ENCODE peak calls at places on chromosomes 13 and 19, in eight cellular contexts. One of them, this sample, is unnamed.

GRCh38 chr19:57068921-57069697 is 50.7 kb upstream of the USP29 start:
- DNase-seq in stimulated activated CD4-positive, alpha-beta T cell treated with anti-CD3 and anti-CD28 coated beads, Interleukin-1b, Interleukin-23, amount 100 ng/mL, for 24 hours: no peak
- DNase-seq in CD8-positive, alpha-beta T cell: no peak
- DNase-seq in neural crest cell: no peak
- DNase-seq in fibroblast of lung: no peak
- DNase-seq in activated naive CD8-positive, alpha-beta T cell treated with anti-CD3 and anti-CD28 coated beads for 36 hours: no peak
- DNase-seq in IMR-90: no peak
- DNase-seq in fibroblast of the conjunctiva: no peak
- DNase-seq in this sample: no peak

GRCh38 chr13:77510156-77510555 is 25.4 kb upstream of the SCEL start:
- DNase-seq in neural crest cell: no peak
- DNase-seq in activated naive CD8-positive, alpha-beta T cell treated with anti-CD3 and anti-CD28 coated beads for 36 hours: no peak
- DNase-seq in fibroblast of lung: no peak
- DNase-seq in CD8-positive, alpha-beta T cell: no peak
- DNase-seq in stimulated activated CD4-positive, alpha-beta T cell treated with anti-CD3 and anti-CD28 coated beads, Interleukin-1b, Interleukin-23, amount 100 ng/mL, for 24 hours: no peak
- DNase-seq in fibroblast of the conjunctiva: no peak
- DNase-seq in IMR-90: no peak
- DNase-seq in this sample: no peak

GRCh38 chr13:108363651-108364050 is 94.1 kb downstream of the TNFSF13B start:
- DNase-seq in stimulated activated CD4-positive, alpha-beta T cell treated with anti-CD3 and anti-CD28 coated beads, Interleukin-1b, Interleukin-23, amount 100 ng/mL, for 24 hours: no peak
- DNase-seq in fibroblast of lung: no peak
- DNase-seq in CD8-positive, alpha-beta T cell: no peak
- DNase-seq in IMR-90: no peak
- DNase-seq in neural crest cell: no peak
- DNase-seq in fibroblast of the conjunctiva: no peak
- DNase-seq in activated naive CD8-positive, alpha-beta T cell treated with anti-CD3 and anti-CD28 coated beads for 36 hours: no peak
- DNase-seq in this sample: no peak

GRCh38 chr19:11239377-11240000 is at the start of gene ANGPTL8:
- DNase-seq in fibroblast of lung: no peak
- DNase-seq in stimulated activated CD4-positive, alpha-beta T cell treated with anti-CD3 and anti-CD28 coated beads, Interleukin-1b, Interleukin-23, amount 100 ng/mL, for 24 hours: no peak
- DNase-seq in fibroblast of the conjunctiva: no peak
- DNase-seq in activated naive CD8-positive, alpha-beta T cell treated with anti-CD3 and anti-CD28 coated beads for 36 hours: no peak
- DNase-seq in CD8-positive, alpha-beta T cell: no peak
- DNase-seq in IMR-90: no peak
- DNase-seq in neural crest cell: no peak
- DNase-seq in this sample: no peak

GRCh38 chr13:24851546-24851945 is 87.6 kb downstream of the RNF17 start:
- DNase-seq in CD8-positive, alpha-beta T cell: no peak
- DNase-seq in activated naive CD8-positive, alpha-beta T cell treated with anti-CD3 and anti-CD28 coated beads for 36 hours: no peak
- DNase-seq in neural crest cell: no peak
- DNase-seq in stimulated activated CD4-positive, alpha-beta T cell treated with anti-CD3 and anti-CD28 coated beads, Interleukin-1b, Interleukin-23, amount 100 ng/mL, for 24 hours: no peak
- DNase-seq in IMR-90: peak; percentile 61
- DNase-seq in fibroblast of the conjunctiva: no peak
- DNase-seq in fibroblast of lung: peak; percentile 82
- DNase-seq in this sample: no peak

GRCh38 chr13:39888865-39889810 is 233.7 kb downstream of the COG6 start:
- DNase-seq in activated naive CD8-positive, alpha-beta T cell treated with anti-CD3 and anti-CD28 coated beads for 36 hours: no peak
- DNase-seq in stimulated activated CD4-positive, alpha-beta T cell treated with anti-CD3 and anti-CD28 coated beads, Interleukin-1b, Interleukin-23, amount 100 ng/mL, for 24 hours: no peak
- DNase-seq in CD8-positive, alpha-beta T cell: no peak
- DNase-seq in IMR-90: no peak
- DNase-seq in fibroblast of the conjunctiva: no peak
- DNase-seq in fibroblast of lung: no peak
- DNase-seq in neural crest cell: no peak
- DNase-seq in this sample: no peak

GRCh38 chr13:102191951-102192461 is 209.8 kb downstream of the FGF14 start:
- DNase-seq in fibroblast of lung: peak; percentile 92
- DNase-seq in neural crest cell: no peak
- DNase-seq in activated naive CD8-positive, alpha-beta T cell treated with anti-CD3 and anti-CD28 coated beads for 36 hours: no peak
- DNase-seq in stimulated activated CD4-positive, alpha-beta T cell treated with anti-CD3 and anti-CD28 coated beads, Interleukin-1b, Interleukin-23, amount 100 ng/mL, for 24 hours: no peak
- DNase-seq in IMR-90: peak; percentile 62
- DNase-seq in CD8-positive, alpha-beta T cell: no peak
- DNase-seq in fibroblast of the conjunctiva: no peak
- DNase-seq in this sample: no peak

GRCh38 chr13:62760724-62761123 is 1345.1 kb upstream of the PCDH20 start:
- DNase-seq in neural crest cell: no peak
- DNase-seq in fibroblast of the conjunctiva: no peak
- DNase-seq in CD8-positive, alpha-beta T cell: no peak
- DNase-seq in fibroblast of lung: no peak
- DNase-seq in activated naive CD8-positive, alpha-beta T cell treated with anti-CD3 and anti-CD28 coated beads for 36 hours: no peak
- DNase-seq in stimulated activated CD4-positive, alpha-beta T cell treated with anti-CD3 and anti-CD28 coated beads, Interleukin-1b, Interleukin-23, amount 100 ng/mL, for 24 hours: no peak
- DNase-seq in IMR-90: no peak
- DNase-seq in this sample: no peak

GRCh38 chr13:39362652-39363390 is 240.2 kb downstream of the LHFPL6 start:
- DNase-seq in fibroblast of the conjunctiva: no peak
- DNase-seq in IMR-90: peak; percentile 42
- DNase-seq in activated naive CD8-positive, alpha-beta T cell treated with anti-CD3 and anti-CD28 coated beads for 36 hours: no peak
- DNase-seq in fibroblast of lung: no peak
- DNase-seq in stimulated activated CD4-positive, alpha-beta T cell treated with anti-CD3 and anti-CD28 coated beads, Interleukin-1b, Interleukin-23, amount 100 ng/mL, for 24 hours: no peak
- DNase-seq in neural crest cell: no peak
- DNase-seq in CD8-positive, alpha-beta T cell: no peak
- DNase-seq in this sample: no peak

GRCh38 chr19:13700621-13701020 is 63.7 kb upstream of the MRI1 start:
- DNase-seq in stimulated activated CD4-positive, alpha-beta T cell treated with anti-CD3 and anti-CD28 coated beads, Interleukin-1b, Interleukin-23, amount 100 ng/mL, for 24 hours: no peak
- DNase-seq in CD8-positive, alpha-beta T cell: no peak
- DNase-seq in activated naive CD8-positive, alpha-beta T cell treated with anti-CD3 and anti-CD28 coated beads for 36 hours: no peak
- DNase-seq in fibroblast of the conjunctiva: no peak
- DNase-seq in neural crest cell: no peak
- DNase-seq in fibroblast of lung: no peak
- DNase-seq in IMR-90: no peak
- DNase-seq in this sample: no peak

GRCh38 chr13:55566334-55566733 is 1574.4 kb upstream of the PRR20A start:
- DNase-seq in neural crest cell: no peak
- DNase-seq in stimulated activated CD4-positive, alpha-beta T cell treated with anti-CD3 and anti-CD28 coated beads, Interleukin-1b, Interleukin-23, amount 100 ng/mL, for 24 hours: no peak
- DNase-seq in CD8-positive, alpha-beta T cell: no peak
- DNase-seq in IMR-90: no peak
- DNase-seq in fibroblast of lung: no peak
- DNase-seq in fibroblast of the conjunctiva: no peak
- DNase-seq in activated naive CD8-positive, alpha-beta T cell treated with anti-CD3 and anti-CD28 coated beads for 36 hours: no peak
- DNase-seq in this sample: no peak

GRCh38 chr13:110371550-110372465 is 64.7 kb downstream of the COL4A2 start:
- DNase-seq in fibroblast of lung: no peak
- DNase-seq in fibroblast of the conjunctiva: no peak
- DNase-seq in IMR-90: peak; percentile 50
- DNase-seq in CD8-positive, alpha-beta T cell: no peak
- DNase-seq in activated naive CD8-positive, alpha-beta T cell treated with anti-CD3 and anti-CD28 coated beads for 36 hours: no peak
- DNase-seq in stimulated activated CD4-positive, alpha-beta T cell treated with anti-CD3 and anti-CD28 coated beads, Interleukin-1b, Interleukin-23, amount 100 ng/mL, for 24 hours: no peak
- DNase-seq in neural crest cell: no peak
- DNase-seq in this sample: peak; percentile 26

GRCh38 chr13:79432992-79433391 is 26.9 kb upstream of the RBM26 start:
- DNase-seq in fibroblast of lung: no peak
- DNase-seq in CD8-positive, alpha-beta T cell: no peak
- DNase-seq in stimulated activated CD4-positive, alpha-beta T cell treated with anti-CD3 and anti-CD28 coated beads, Interleukin-1b, Interleukin-23, amount 100 ng/mL, for 24 hours: no peak
- DNase-seq in neural crest cell: no peak
- DNase-seq in activated naive CD8-positive, alpha-beta T cell treated with anti-CD3 and anti-CD28 coated beads for 36 hours: no peak
- DNase-seq in fibroblast of the conjunctiva: no peak
- DNase-seq in IMR-90: no peak
- DNase-seq in this sample: no peak

GRCh38 chr13:39036212-39036611 is 1.7 kb downstream of the PROSER1 start:
- DNase-seq in activated naive CD8-positive, alpha-beta T cell treated with anti-CD3 and anti-CD28 coated beads for 36 hours: no peak
- DNase-seq in CD8-positive, alpha-beta T cell: no peak
- DNase-seq in stimulated activated CD4-positive, alpha-beta T cell treated with anti-CD3 and anti-CD28 coated beads, Interleukin-1b, Interleukin-23, amount 100 ng/mL, for 24 hours: no peak
- DNase-seq in neural crest cell: no peak
- DNase-seq in fibroblast of the conjunctiva: peak; percentile 10
- DNase-seq in IMR-90: peak; percentile 4
- DNase-seq in fibroblast of lung: peak; percentile 19
- DNase-seq in this sample: no peak

GRCh38 chr13:96958286-96958891 is 35.9 kb downstream of the OXGR1 start:
- DNase-seq in stimulated activated CD4-positive, alpha-beta T cell treated with anti-CD3 and anti-CD28 coated beads, Interleukin-1b, Interleukin-23, amount 100 ng/mL, for 24 hours: no peak
- DNase-seq in IMR-90: peak; percentile 13
- DNase-seq in CD8-positive, alpha-beta T cell: no peak
- DNase-seq in fibroblast of the conjunctiva: peak; percentile 13
- DNase-seq in activated naive CD8-positive, alpha-beta T cell treated with anti-CD3 and anti-CD28 coated beads for 36 hours: no peak
- DNase-seq in neural crest cell: no peak
- DNase-seq in fibroblast of lung: peak; percentile 40
- DNase-seq in this sample: no peak

GRCh38 chr13:77838271-77838670 is 80.4 kb downstream of the EDNRB start:
- DNase-seq in IMR-90: no peak
- DNase-seq in activated naive CD8-positive, alpha-beta T cell treated with anti-CD3 and anti-CD28 coated beads for 36 hours: no peak
- DNase-seq in fibroblast of lung: no peak
- DNase-seq in stimulated activated CD4-positive, alpha-beta T cell treated with anti-CD3 and anti-CD28 coated beads, Interleukin-1b, Interleukin-23, amount 100 ng/mL, for 24 hours: no peak
- DNase-seq in neural crest cell: no peak
- DNase-seq in fibroblast of the conjunctiva: no peak
- DNase-seq in CD8-positive, alpha-beta T cell: no peak
- DNase-seq in this sample: no peak

GRCh38 chr19:17682273-17682672 is 5.9 kb downstream of the UNC13A start:
- DNase-seq in activated naive CD8-positive, alpha-beta T cell treated with anti-CD3 and anti-CD28 coated beads for 36 hours: no peak
- DNase-seq in CD8-positive, alpha-beta T cell: no peak
- DNase-seq in fibroblast of lung: no peak
- DNase-seq in fibroblast of the conjunctiva: no peak
- DNase-seq in neural crest cell: no peak
- DNase-seq in stimulated activated CD4-positive, alpha-beta T cell treated with anti-CD3 and anti-CD28 coated beads, Interleukin-1b, Interleukin-23, amount 100 ng/mL, for 24 hours: no peak
- DNase-seq in IMR-90: no peak
- DNase-seq in this sample: no peak

GRCh38 chr19:39740395-39740794 is 2.6 kb upstream of the CLC start:
- DNase-seq in CD8-positive, alpha-beta T cell: no peak
- DNase-seq in fibroblast of lung: no peak
- DNase-seq in activated naive CD8-positive, alpha-beta T cell treated with anti-CD3 and anti-CD28 coated beads for 36 hours: no peak
- DNase-seq in neural crest cell: no peak
- DNase-seq in IMR-90: no peak
- DNase-seq in stimulated activated CD4-positive, alpha-beta T cell treated with anti-CD3 and anti-CD28 coated beads, Interleukin-1b, Interleukin-23, amount 100 ng/mL, for 24 hours: no peak
- DNase-seq in fibroblast of the conjunctiva: no peak
- DNase-seq in this sample: no peak

GRCh38 chr19:53432088-53432661 is 391 bp downstream of the ZNF761 start:
- DNase-seq in neural crest cell: peak; percentile 4
- DNase-seq in fibroblast of the conjunctiva: no peak
- DNase-seq in IMR-90: peak; percentile 13
- DNase-seq in CD8-positive, alpha-beta T cell: no peak
- DNase-seq in fibroblast of lung: peak; percentile 11
- DNase-seq in stimulated activated CD4-positive, alpha-beta T cell treated with anti-CD3 and anti-CD28 coated beads, Interleukin-1b, Interleukin-23, amount 100 ng/mL, for 24 hours: peak; percentile 4
- DNase-seq in activated naive CD8-positive, alpha-beta T cell treated with anti-CD3 and anti-CD28 coated beads for 36 hours: peak; percentile 22
- DNase-seq in this sample: peak; percentile 2

GRCh38 chr19:10431254-10431942 is 11.1 kb downstream of the PDE4A start:
- DNase-seq in stimulated activated CD4-positive, alpha-beta T cell treated with anti-CD3 and anti-CD28 coated beads, Interleukin-1b, Interleukin-23, amount 100 ng/mL, for 24 hours: no peak
- DNase-seq in fibroblast of the conjunctiva: no peak
- DNase-seq in activated naive CD8-positive, alpha-beta T cell treated with anti-CD3 and anti-CD28 coated beads for 36 hours: no peak
- DNase-seq in neural crest cell: no peak
- DNase-seq in IMR-90: no peak
- DNase-seq in fibroblast of lung: no peak
- DNase-seq in CD8-positive, alpha-beta T cell: no peak
- DNase-seq in this sample: peak; percentile 68

GRCh38 chr19:40611096-40611495 is 9.9 kb downstream of the LTBP4 start:
- DNase-seq in stimulated activated CD4-positive, alpha-beta T cell treated with anti-CD3 and anti-CD28 coated beads, Interleukin-1b, Interleukin-23, amount 100 ng/mL, for 24 hours: no peak
- DNase-seq in fibroblast of the conjunctiva: no peak
- DNase-seq in activated naive CD8-positive, alpha-beta T cell treated with anti-CD3 and anti-CD28 coated beads for 36 hours: no peak
- DNase-seq in fibroblast of lung: no peak
- DNase-seq in neural crest cell: no peak
- DNase-seq in IMR-90: no peak
- DNase-seq in CD8-positive, alpha-beta T cell: no peak
- DNase-seq in this sample: no peak

This sample was measured in stimulated activated naive B cell treated with anti-CD40 and anti-IgM and Interleukin-4, amounts not matched to agents 10 μg/mL and 1 μg/mL and 100 μg/mL, for 72 hours.